ENCODE peak calls at places on chromosomes 1 and 21, in six cellular contexts. T, H, J, L, E and C are unnamed samples.

GRCh38 chr1:152111515-152111968 is 3.7 kb downstream of the TCHH start:
- DNase-seq in T (peak), H (peak), J (no peak), L (no peak), E (peak), C (peak)

GRCh38 chr1:27027575-27028250 is 15.1 kb upstream of the TENT5B start:
- DNase-seq in T (no peak), H (no peak), J (no peak), L (peak), E (no peak), C (no peak)

GRCh38 chr1:1901641-1902294 is 10.9 kb upstream of the GNB1 start:
- DNase-seq in T (no peak), H (no peak), J (no peak), L (no peak), E (no peak), C (no peak)

GRCh38 chr1:22611530-22611947 is 24.9 kb upstream of the C1QA start:
- DNase-seq in T (peak), H (peak), J (no peak), L (peak), E (peak), C (peak)

GRCh38 chr1:212853658-212854057 is 4.4 kb upstream of the FLVCR1 start:
- DNase-seq in T (no peak), H (no peak), J (peak), L (no peak), E (no peak), C (no peak)

GRCh38 chr1:33055210-33055991 is 18.7 kb upstream of the AK2 start:
- DNase-seq in T (peak), H (peak), J (peak), L (peak), E (peak), C (peak)

GRCh38 chr1:11692899-11693590 is 1.5 kb downstream of the DRAXIN start:
- DNase-seq in T (peak), H (no peak), J (peak), L (no peak), E (peak), C (peak)

GRCh38 chr1:202193614-202194327 is at the start of gene LGR6:
- DNase-seq in T (no peak), H (no peak), J (no peak), L (no peak), E (no peak), C (no peak)

GRCh38 chr1:52751589-52752306 is 25.5 kb downstream of the ZYG11B start:
- DNase-seq in T (peak), H (no peak), J (no peak), L (no peak), E (peak), C (peak)

GRCh38 chr1:208242829-208243521 is 1.2 kb downstream of the PLXNA2 start:
- DNase-seq in T (no peak), H (no peak), J (no peak), L (no peak), E (no peak), C (peak)

GRCh38 chr21:21028275-21028814 is 30.1 kb downstream of the NCAM2 start:
- DNase-seq in T (no peak), H (no peak), J (no peak), L (no peak), E (no peak), C (no peak)

GRCh38 chr1:85450832-85451231 is 14.1 kb downstream of the DDAH1 start:
- DNase-seq in T (no peak), H (no peak), J (no peak), L (no peak), E (no peak), C (no peak)

GRCh38 chr1:92168657-92169056 is 49.1 kb upstream of the C1orf146 start:
- DNase-seq in T (peak), H (no peak), J (no peak), L (no peak), E (no peak), C (peak)

GRCh38 chr1:235030919-235031596 is 97.6 kb downstream of the TOMM20 start:
- DNase-seq in T (no peak), H (no peak), J (no peak), L (no peak), E (no peak), C (no peak)

GRCh38 chr1:18234790-18235242 is 127.2 kb downstream of the IGSF21 start:
- DNase-seq in T (peak), H (peak), J (peak), L (peak), E (no peak), C (peak)

GRCh38 chr1:5375437-5375836 is 616.8 kb downstream of the NPHP4 start:
- DNase-seq in T (no peak), H (no peak), J (no peak), L (no peak), E (no peak), C (no peak)

GRCh38 chr1:224499204-224499603 is 64.6 kb upstream of the WDR26 start:
- DNase-seq in T (no peak), H (no peak), J (no peak), L (no peak), E (peak), C (no peak)

GRCh38 chr1:10827377-10828333 is 31.2 kb upstream of the CASZ1 start:
- DNase-seq in T (no peak), H (no peak), J (no peak), L (no peak), E (no peak), C (no peak)

GRCh38 chr1:62337535-62337784 is 18.2 kb upstream of the KANK4 start:
- DNase-seq in T (no peak), H (no peak), J (no peak), L (no peak), E (no peak), C (no peak)

GRCh38 chr1:59412705-59413326 is 115.9 kb downstream of the FGGY start:
- DNase-seq in T (no peak), H (no peak), J (no peak), L (no peak), E (no peak), C (no peak)

GRCh38 chr1:79005945-79006344 is 585 bp downstream of the ADGRL4 start:
- DNase-seq in T (peak), H (no peak), J (no peak), L (no peak), E (peak), C (peak)

GRCh38 chr21:35637431-35637830 is 422.9 kb downstream of the SETD4 start:
- DNase-seq in T (peak), H (no peak), J (no peak), L (no peak), E (peak), C (peak)

GRCh38 chr1:15004396-15004795 is 149.2 kb upstream of the TMEM51 start:
- DNase-seq in T (peak), H (no peak), J (no peak), L (no peak), E (no peak), C (no peak)

GRCh38 chr1:93321720-93322119 is 24.0 kb upstream of the DR1 start:
- DNase-seq in T (no peak), H (no peak), J (no peak), L (no peak), E (no peak), C (no peak)

GRCh38 chr1:151898519-151898991 is 10.8 kb downstream of the THEM4 start:
- DNase-seq in T (no peak), H (no peak), J (no peak), L (no peak), E (peak), C (no peak)

DNA sequence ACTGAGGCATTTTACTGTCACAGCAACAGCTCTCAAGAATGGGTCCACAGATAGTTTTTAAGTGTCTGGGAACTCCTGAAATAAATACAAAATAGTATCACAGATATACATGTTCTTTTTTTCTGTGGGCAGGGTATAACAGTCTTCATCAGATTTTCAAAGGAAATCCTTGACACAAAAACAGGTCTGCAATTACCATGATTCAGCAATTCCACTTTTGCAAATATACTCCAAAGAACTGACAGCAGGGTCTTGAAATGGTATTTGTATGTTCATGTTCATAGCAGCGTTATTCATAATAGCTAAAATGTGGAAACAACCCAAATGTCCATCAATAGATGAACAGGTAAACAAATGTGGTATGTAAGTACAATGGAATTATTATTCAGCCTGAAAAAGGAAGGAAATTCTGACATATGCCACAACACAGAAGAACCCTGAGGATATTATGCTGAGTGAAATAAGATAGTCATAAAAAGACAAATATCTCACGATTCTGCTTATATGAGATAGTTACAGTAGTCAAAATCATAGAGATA is 85.0 kb downstream of the EPS15 start:
- DNase-seq in T (no peak), H (no peak), J (no peak), L (no peak), E (peak), C (no peak)
- H3K4me2 ChIP-seq in T (no peak), H (no peak), J (no peak), L (no peak), E (peak), C (no peak)

GRCh38 chr1:170663011-170663410 is 920 bp upstream of the PRRX1 start:
- DNase-seq in T (peak), H (no peak), J (no peak), L (no peak), E (no peak), C (peak)
- H3K4me2 ChIP-seq in T (peak), H (no peak), J (peak), L (no peak), E (peak), C (peak)

DNA sequence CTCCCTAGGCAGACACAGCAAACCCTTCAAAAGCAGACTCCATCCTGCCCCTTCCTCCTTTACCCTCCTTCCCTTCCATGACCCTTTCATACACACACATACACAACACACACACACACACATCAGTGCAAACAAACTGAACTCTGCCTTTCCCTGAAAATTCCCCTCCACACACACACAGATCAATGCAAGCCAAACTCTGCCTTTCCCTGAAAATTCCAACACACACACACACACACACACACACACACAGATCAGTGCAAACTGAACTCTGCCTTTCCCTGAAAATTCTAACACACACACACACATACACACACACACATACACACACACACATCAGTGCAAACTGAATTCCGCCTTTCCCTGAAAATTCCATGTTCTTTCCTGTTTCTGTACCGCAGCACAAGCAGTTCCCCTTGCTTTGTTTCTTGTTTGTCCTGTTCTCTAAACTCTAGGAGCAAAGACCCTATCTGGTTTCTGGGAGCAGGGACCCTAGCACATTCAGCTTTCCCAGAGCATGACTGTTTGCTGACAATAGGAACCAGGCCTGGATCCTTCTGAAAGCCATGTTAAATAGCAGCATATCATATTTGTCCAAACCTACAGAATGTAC is 91.0 kb downstream of the PTPN14 start:
- DNase-seq in T (no peak), H (no peak), J (no peak), L (peak), E (peak), C (no peak)
- H3K4me2 ChIP-seq in T (peak), H (no peak), J (no peak), L (peak), E (no peak), C (no peak)

DNA sequence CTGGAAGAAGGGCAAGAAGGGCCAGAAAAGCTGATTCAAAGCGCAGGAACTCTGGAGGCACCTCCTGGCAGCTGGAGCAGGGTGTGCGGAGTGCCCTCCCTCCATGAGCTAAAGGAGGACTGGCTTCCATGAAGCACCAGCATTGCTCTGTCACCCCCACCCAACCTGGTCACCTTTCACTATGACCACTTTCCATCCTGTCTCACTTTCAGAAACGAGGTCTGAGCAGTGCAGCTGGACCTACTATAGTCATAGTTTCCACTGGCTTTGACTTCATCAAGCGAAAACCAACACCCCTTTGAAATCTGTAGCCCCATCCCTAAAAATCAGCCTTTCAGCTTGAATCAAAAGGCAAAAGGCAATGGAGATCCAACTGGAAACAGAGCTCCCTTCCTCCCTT is 84.8 kb upstream of the CACNA1E start:
- DNase-seq in T (no peak), H (no peak), J (no peak), L (no peak), E (no peak), C (no peak)
- H3K4me2 ChIP-seq in T (no peak), H (no peak), J (no peak), L (no peak), E (no peak), C (no peak)

DNA sequence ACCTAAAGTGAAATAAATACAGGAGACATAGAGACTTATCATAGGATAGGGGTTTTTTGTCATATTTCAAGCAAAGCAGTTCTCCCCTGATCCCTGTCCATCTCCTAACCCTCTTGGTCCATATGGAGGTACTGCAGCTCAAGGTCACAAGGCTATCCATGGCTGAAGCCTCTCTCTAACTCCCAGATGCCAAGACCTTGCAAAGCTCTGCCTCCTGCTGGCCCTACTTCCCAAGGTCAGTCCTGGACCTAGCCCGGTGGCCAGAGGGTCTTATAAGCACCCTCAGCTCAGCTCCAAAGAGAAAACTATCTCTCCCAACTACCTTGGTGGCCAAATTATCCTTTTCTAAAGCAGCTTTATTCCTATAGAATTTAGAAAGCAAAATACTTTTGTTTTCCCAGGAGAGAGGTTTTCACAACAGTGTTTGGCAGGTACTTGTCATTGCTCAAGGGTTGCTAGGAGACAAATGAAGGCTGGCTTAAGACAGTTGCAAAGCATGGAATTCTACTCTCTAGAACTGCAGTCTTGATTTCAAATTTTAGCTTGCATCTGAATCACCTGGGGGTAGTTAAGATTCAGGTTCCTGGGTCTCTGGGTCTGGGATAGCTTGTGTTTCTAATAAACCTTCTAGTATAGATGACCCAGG is 121.5 kb downstream of the XCL2 start:
- DNase-seq in T (no peak), H (no peak), J (no peak), L (no peak), E (no peak), C (no peak)
- H3K4me2 ChIP-seq in T (no peak), H (no peak), J (no peak), L (no peak), E (no peak), C (no peak)

GRCh38 chr1:153260980-153261792 is 1.7 kb downstream of the LORICRIN start:
- DNase-seq in T (no peak), H (no peak), J (no peak), L (no peak), E (no peak), C (peak)
- H3K4me2 ChIP-seq in T (no peak), H (peak), J (peak), L (no peak), E (no peak), C (peak)

DNA sequence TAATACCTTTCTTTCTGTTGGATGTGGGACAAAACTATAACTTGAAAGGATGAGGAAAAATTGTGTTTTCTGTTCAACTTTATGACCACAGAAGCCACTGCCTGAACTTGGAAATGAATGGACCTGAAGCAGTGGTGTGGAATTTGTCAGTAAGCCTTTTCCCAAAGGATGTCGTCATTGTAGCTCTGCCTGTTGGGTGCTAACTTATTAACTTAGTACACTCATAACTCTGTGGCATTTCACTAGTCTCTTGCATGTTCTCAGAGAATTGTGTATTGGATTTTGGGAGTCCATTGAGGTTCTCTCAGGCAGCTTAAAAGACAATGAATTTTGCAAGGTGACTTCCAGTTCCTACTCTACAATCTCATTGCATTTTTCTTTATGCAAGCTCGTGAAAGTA is 49.6 kb downstream of the KCNK2 start:
- DNase-seq in T (peak), H (no peak), J (no peak), L (no peak), E (no peak), C (peak)
- H3K4me2 ChIP-seq in T (no peak), H (no peak), J (peak), L (no peak), E (no peak), C (no peak)

DNA sequence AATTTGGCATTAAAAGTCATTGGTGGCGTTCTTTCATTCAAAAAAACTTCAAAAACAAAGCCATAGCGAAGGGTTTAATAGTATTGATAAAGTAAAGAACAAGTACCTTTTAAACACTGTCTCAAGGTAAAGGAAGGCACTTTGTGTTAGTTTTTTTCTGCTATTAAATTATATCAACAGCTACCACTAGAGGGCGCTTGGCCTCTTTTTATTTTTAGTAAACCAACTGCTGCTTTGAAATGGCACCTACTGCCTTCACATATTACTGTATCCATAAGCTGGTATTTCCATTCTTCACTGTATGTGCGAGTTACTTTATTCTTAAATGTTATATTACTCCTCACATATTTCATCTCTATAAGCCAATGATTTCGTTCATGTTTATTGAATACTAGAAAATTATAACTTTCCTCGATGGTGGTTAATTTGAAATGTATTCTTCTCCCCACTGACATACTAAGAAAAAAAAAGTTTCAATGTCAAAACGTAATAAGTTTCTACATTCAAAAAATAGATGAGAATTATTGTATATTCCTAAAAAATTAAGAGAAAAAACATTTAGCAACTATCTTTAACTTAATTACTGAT is 125.7 kb upstream of the CXADR start:
- DNase-seq in T (peak), H (peak), J (peak), L (peak), E (peak), C (peak)
- H3K4me2 ChIP-seq in T (no peak), H (no peak), J (no peak), L (no peak), E (no peak), C (no peak)

DNA sequence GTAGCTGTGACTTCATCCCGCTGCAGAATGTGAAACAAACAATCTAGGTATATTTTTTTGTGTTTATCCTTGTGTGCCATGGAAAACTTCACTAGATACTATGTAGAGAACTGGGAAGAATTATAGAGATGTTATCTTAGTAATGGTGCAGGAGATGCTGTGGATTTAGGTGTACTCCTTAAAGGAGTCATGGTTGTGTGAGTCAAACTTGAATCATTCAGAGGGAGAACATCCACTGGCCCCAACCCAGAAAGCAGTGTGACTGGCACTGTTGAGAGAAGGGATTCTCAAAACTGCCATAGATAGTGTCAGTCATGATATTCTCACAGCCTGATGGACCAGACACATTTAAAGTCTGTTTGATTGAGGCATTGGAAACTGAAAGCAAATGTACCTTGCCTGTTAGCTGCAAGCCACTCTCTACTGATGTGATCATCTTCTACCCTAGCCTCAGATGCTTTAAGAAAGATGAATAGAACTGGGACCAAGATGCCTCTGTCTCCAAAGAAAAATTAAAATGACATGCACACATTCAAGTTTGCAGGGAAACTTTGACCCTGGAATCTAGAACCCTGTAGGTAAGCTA is 754.6 kb downstream of the MRPL39 start:
- DNase-seq in T (no peak), H (no peak), J (no peak), L (no peak), E (no peak), C (no peak)
- H3K4me2 ChIP-seq in T (no peak), H (no peak), J (no peak), L (no peak), E (no peak), C (no peak)